ENCODE peak calls at places on chromosomes 11 and 22, in six cellular contexts. One of them, this sample, is unnamed.

GRCh38 chr11:45827123-45827522 is 20.2 kb upstream of the CRY2 start:
- DNase-seq in H9: no peak
- DNase-seq in A549: no peak
- DNase-seq in neural progenitor cell: no peak
- DNase-seq in GM23338: no peak
- DNase-seq in Karpas-422: no peak
- DNase-seq in this sample: no peak

GRCh38 chr11:38345286-38345685 is 1747.2 kb upstream of the RAG2 start:
- DNase-seq in H9: no peak
- DNase-seq in A549: no peak
- DNase-seq in neural progenitor cell: no peak
- DNase-seq in GM23338: no peak
- DNase-seq in Karpas-422: no peak
- DNase-seq in this sample: no peak

GRCh38 chr22:39432361-39432811 is 24.4 kb upstream of the MGAT3 start:
- DNase-seq in H9: peak; percentile 25
- DNase-seq in A549: no peak
- DNase-seq in neural progenitor cell: no peak
- DNase-seq in GM23338: no peak
- DNase-seq in Karpas-422: no peak
- DNase-seq in this sample: no peak

GRCh38 chr11:57566035-57566504 is 1.4 kb downstream of the UBE2L6 start:
- DNase-seq in H9: no peak
- DNase-seq in A549: no peak
- DNase-seq in neural progenitor cell: no peak
- DNase-seq in GM23338: no peak
- DNase-seq in Karpas-422: peak; percentile 74
- DNase-seq in this sample: peak; percentile 55

GRCh38 chr11:83680351-83680750 is 394.2 kb upstream of the CCDC90B start:
- DNase-seq in H9: no peak
- DNase-seq in A549: no peak
- DNase-seq in neural progenitor cell: peak; percentile 44
- DNase-seq in GM23338: no peak
- DNase-seq in Karpas-422: peak; percentile 69
- DNase-seq in this sample: no peak

GRCh38 chr11:110525883-110526282 is 96.1 kb downstream of the FDX1 start:
- DNase-seq in H9: no peak
- DNase-seq in A549: no peak
- DNase-seq in neural progenitor cell: no peak
- DNase-seq in GM23338: no peak
- DNase-seq in Karpas-422: no peak
- DNase-seq in this sample: no peak

GRCh38 chr11:34570584-34570983 is 50.3 kb upstream of the EHF start:
- DNase-seq in H9: no peak
- DNase-seq in A549: no peak
- DNase-seq in neural progenitor cell: no peak
- DNase-seq in GM23338: no peak
- DNase-seq in Karpas-422: no peak
- DNase-seq in this sample: peak; percentile 30

GRCh38 chr11:20057055-20057943 is 103.0 kb downstream of the DBX1 start:
- DNase-seq in H9: no peak
- DNase-seq in A549: no peak
- DNase-seq in neural progenitor cell: no peak
- DNase-seq in GM23338: no peak
- DNase-seq in Karpas-422: no peak
- DNase-seq in this sample: no peak

GRCh38 chr11:59510917-59511589 is at the start of gene OR4D9:
- DNase-seq in H9: no peak
- DNase-seq in A549: no peak
- DNase-seq in neural progenitor cell: no peak
- DNase-seq in GM23338: no peak
- DNase-seq in Karpas-422: no peak
- DNase-seq in this sample: peak; percentile 26

GRCh38 chr11:102530558-102530957 is at the start of gene MMP7:
- DNase-seq in H9: no peak
- DNase-seq in A549: peak; percentile 46
- DNase-seq in neural progenitor cell: no peak
- DNase-seq in GM23338: no peak
- DNase-seq in Karpas-422: no peak
- DNase-seq in this sample: no peak

GRCh38 chr11:27329867-27330632 is 33.0 kb downstream of the CCDC34 start:
- DNase-seq in H9: no peak
- DNase-seq in A549: no peak
- DNase-seq in neural progenitor cell: no peak
- DNase-seq in GM23338: no peak
- DNase-seq in Karpas-422: no peak
- DNase-seq in this sample: no peak

GRCh38 chr11:85953491-85954143 is 98.4 kb downstream of the CCDC83 start:
- DNase-seq in H9: no peak
- DNase-seq in A549: no peak
- DNase-seq in neural progenitor cell: no peak
- DNase-seq in GM23338: no peak
- DNase-seq in Karpas-422: peak; percentile 39
- DNase-seq in this sample: no peak

GRCh38 chr22:36565686-36566085 is 36.7 kb upstream of the EIF3D start:
- DNase-seq in H9: no peak
- DNase-seq in A549: no peak
- DNase-seq in neural progenitor cell: no peak
- DNase-seq in GM23338: no peak
- DNase-seq in Karpas-422: no peak
- DNase-seq in this sample: no peak

GRCh38 chr11:83656931-83657330 is 370.8 kb upstream of the CCDC90B start:
- DNase-seq in H9: no peak
- DNase-seq in A549: no peak
- DNase-seq in neural progenitor cell: no peak
- DNase-seq in GM23338: no peak
- DNase-seq in Karpas-422: no peak
- DNase-seq in this sample: no peak

GRCh38 chr22:24997023-24997422 is 44.5 kb downstream of the KIAA1671 start:
- DNase-seq in H9: no peak
- DNase-seq in A549: no peak
- DNase-seq in neural progenitor cell: no peak
- DNase-seq in GM23338: peak; percentile 44
- DNase-seq in Karpas-422: no peak
- DNase-seq in this sample: no peak

GRCh38 chr22:28402539-28402938 is 277.1 kb downstream of the TTC28 start:
- DNase-seq in H9: no peak
- DNase-seq in A549: no peak
- DNase-seq in neural progenitor cell: no peak
- DNase-seq in GM23338: no peak
- DNase-seq in Karpas-422: no peak
- DNase-seq in this sample: no peak

GRCh38 chr22:37260396-37260795 is 16.3 kb upstream of the RAC2 start:
- DNase-seq in H9: no peak
- DNase-seq in A549: no peak
- DNase-seq in neural progenitor cell: no peak
- DNase-seq in GM23338: no peak
- DNase-seq in Karpas-422: no peak
- DNase-seq in this sample: no peak

GRCh38 chr11:86624366-86624765 is 48.0 kb downstream of the ME3 start:
- DNase-seq in H9: no peak
- DNase-seq in A549: no peak
- DNase-seq in neural progenitor cell: no peak
- DNase-seq in GM23338: no peak
- DNase-seq in Karpas-422: no peak
- DNase-seq in this sample: no peak

GRCh38 chr11:90589735-90590134 is 366.9 kb upstream of the CHORDC1 start:
- DNase-seq in H9: no peak
- DNase-seq in A549: no peak
- DNase-seq in neural progenitor cell: no peak
- DNase-seq in GM23338: no peak
- DNase-seq in Karpas-422: no peak
- DNase-seq in this sample: no peak

GRCh38 chr11:2346014-2346413 is 31.1 kb upstream of the CD81 start:
- DNase-seq in H9: no peak
- DNase-seq in A549: no peak
- DNase-seq in neural progenitor cell: no peak
- DNase-seq in GM23338: no peak
- DNase-seq in Karpas-422: no peak
- DNase-seq in this sample: no peak

GRCh38 chr11:122363306-122363705 is 247.3 kb upstream of the BLID start:
- DNase-seq in H9: no peak
- DNase-seq in A549: no peak
- DNase-seq in neural progenitor cell: no peak
- DNase-seq in GM23338: no peak
- DNase-seq in Karpas-422: no peak
- DNase-seq in this sample: no peak

GRCh38 chr22:42905702-42906183 is 48.7 kb upstream of the ARFGAP3 start:
- DNase-seq in H9: no peak
- DNase-seq in A549: no peak
- DNase-seq in neural progenitor cell: no peak
- DNase-seq in GM23338: no peak
- DNase-seq in Karpas-422: no peak
- DNase-seq in this sample: no peak

GRCh38 chr11:97574976-97575665 is 1185.3 kb downstream of the JRKL start:
- DNase-seq in H9: no peak
- DNase-seq in A549: no peak
- DNase-seq in neural progenitor cell: no peak
- DNase-seq in GM23338: no peak
- DNase-seq in Karpas-422: no peak
- DNase-seq in this sample: no peak

GRCh38 chr11:128711136-128711535 is 17.3 kb downstream of the FLI1 start:
- DNase-seq in H9: no peak
- DNase-seq in A549: no peak
- DNase-seq in neural progenitor cell: no peak
- DNase-seq in GM23338: no peak
- DNase-seq in Karpas-422: no peak
- DNase-seq in this sample: no peak

GRCh38 chr22:21034989-21035388 is 2.6 kb upstream of the SLC7A4 start:
- DNase-seq in H9: no peak
- DNase-seq in A549: no peak
- DNase-seq in neural progenitor cell: no peak
- DNase-seq in GM23338: no peak
- DNase-seq in Karpas-422: no peak
- DNase-seq in this sample: no peak

GRCh38 chr11:79152511-79152910 is 288.3 kb downstream of the TENM4 start:
- DNase-seq in H9: no peak
- DNase-seq in A549: no peak
- DNase-seq in neural progenitor cell: no peak
- DNase-seq in GM23338: no peak
- DNase-seq in Karpas-422: no peak
- DNase-seq in this sample: no peak

GRCh38 chr11:13262096-13262495 is 15.5 kb upstream of the BMAL1 start:
- DNase-seq in H9: no peak
- DNase-seq in A549: no peak
- DNase-seq in neural progenitor cell: no peak
- DNase-seq in GM23338: no peak
- DNase-seq in Karpas-422: no peak
- DNase-seq in this sample: no peak

GRCh38 chr11:9719949-9720646 is 56.2 kb downstream of the SWAP70 start:
- DNase-seq in H9: no peak
- DNase-seq in A549: no peak
- DNase-seq in neural progenitor cell: no peak
- DNase-seq in GM23338: no peak
- DNase-seq in Karpas-422: peak; percentile 78
- DNase-seq in this sample: no peak

GRCh38 chr11:66976048-66976467 is 954 bp downstream of the C11orf86 start:
- DNase-seq in H9: peak; percentile 86
- DNase-seq in A549: no peak
- DNase-seq in neural progenitor cell: peak; percentile 76
- DNase-seq in GM23338: peak; percentile 83
- DNase-seq in Karpas-422: peak; percentile 68
- DNase-seq in this sample: peak; percentile 60
- H3K4me2 ChIP-seq in H9: no peak overlapping the region
- H3K4me2 ChIP-seq in A549: peak overlapping the region; percentile 78
- H3K4me2 ChIP-seq in neural progenitor cell: no peak overlapping the region
- H3K4me2 ChIP-seq in GM23338: no peak overlapping the region
- H3K4me2 ChIP-seq in Karpas-422: no peak overlapping the region
- H3K4me2 ChIP-seq in this sample: no peak overlapping the region

GRCh38 chr22:31853736-31854500 is 90.4 kb upstream of the YWHAH start:
- DNase-seq in H9: no peak
- DNase-seq in A549: no peak
- DNase-seq in neural progenitor cell: no peak
- DNase-seq in GM23338: no peak
- DNase-seq in Karpas-422: no peak
- DNase-seq in this sample: no peak
- H3K27ac ChIP-seq in H9: no peak overlapping the region
- H3K27ac ChIP-seq in A549: no peak overlapping the region
- H3K27ac ChIP-seq in neural progenitor cell: no peak overlapping the region
- H3K27ac ChIP-seq in GM23338: no peak overlapping the region
- H3K27ac ChIP-seq in Karpas-422: no peak overlapping the region
- H3K27ac ChIP-seq in this sample: no peak overlapping the region

GRCh38 chr11:11171285-11171684 is 181.8 kb downstream of the CSNK2A3 start:
- DNase-seq in H9: no peak
- DNase-seq in A549: no peak
- DNase-seq in neural progenitor cell: no peak
- DNase-seq in GM23338: no peak
- DNase-seq in Karpas-422: no peak
- DNase-seq in this sample: no peak

GRCh38 chr11:11170352-11171084 is 182.5 kb downstream of the CSNK2A3 start:
- DNase-seq in H9: no peak
- DNase-seq in A549: no peak
- DNase-seq in neural progenitor cell: no peak
- DNase-seq in GM23338: no peak
- DNase-seq in Karpas-422: no peak
- DNase-seq in this sample: no peak

GRCh38 chr11:11167806-11168205 is 185.2 kb downstream of the CSNK2A3 start:
- DNase-seq in H9: no peak
- DNase-seq in A549: no peak
- DNase-seq in neural progenitor cell: no peak
- DNase-seq in GM23338: no peak
- DNase-seq in Karpas-422: no peak
- DNase-seq in this sample: no peak

GRCh38 chr11:11171854-11172253 is 181.2 kb downstream of the CSNK2A3 start:
- DNase-seq in H9: no peak
- DNase-seq in A549: no peak
- DNase-seq in neural progenitor cell: no peak
- DNase-seq in GM23338: no peak
- DNase-seq in Karpas-422: peak; percentile 63
- DNase-seq in this sample: peak; percentile 71

DNA sequence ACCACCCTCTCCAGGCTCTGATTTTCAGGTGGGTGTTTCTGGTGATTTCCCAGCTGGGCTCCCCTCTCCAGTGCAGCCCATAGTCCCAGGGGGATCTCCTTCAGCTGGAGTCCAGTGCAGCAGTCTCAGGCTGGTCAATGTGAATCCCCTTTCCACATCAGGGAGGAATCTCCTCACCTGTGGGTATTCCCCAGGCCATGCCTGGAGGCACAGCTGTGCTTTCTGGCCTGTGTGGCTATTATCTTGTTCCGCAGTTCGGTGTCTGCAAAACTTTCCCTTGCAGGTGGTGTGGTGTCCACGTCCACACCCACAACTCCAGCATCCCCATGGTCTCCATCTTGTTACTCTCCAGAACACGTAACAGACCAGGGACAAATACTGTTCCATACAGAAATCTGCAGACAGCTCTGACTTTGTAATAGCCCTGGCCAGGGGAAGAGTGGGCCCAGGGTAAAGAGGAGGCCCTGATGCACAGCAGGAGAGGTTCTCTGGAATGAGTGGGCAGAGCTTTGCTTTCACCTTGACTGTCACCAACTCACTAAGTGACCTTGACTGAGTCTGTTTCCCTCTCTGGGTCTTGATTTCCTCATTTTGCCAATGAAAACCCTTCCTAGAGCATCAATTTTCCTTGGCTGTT is 183.2 kb downstream of the CSNK2A3 start:
- DNase-seq in H9: no peak
- DNase-seq in A549: no peak
- DNase-seq in neural progenitor cell: no peak
- DNase-seq in GM23338: no peak
- DNase-seq in Karpas-422: no peak
- DNase-seq in this sample: no peak
- H3K4me2 ChIP-seq in H9: no peak overlapping the region
- H3K4me2 ChIP-seq in A549: no peak overlapping the region
- H3K4me2 ChIP-seq in neural progenitor cell: no peak overlapping the region
- H3K4me2 ChIP-seq in GM23338: no peak overlapping the region
- H3K4me2 ChIP-seq in Karpas-422: no peak overlapping the region
- H3K4me2 ChIP-seq in this sample: no peak overlapping the region

GRCh38 chr11:111788051-111788450 is 21.9 kb upstream of the PPP2R1B start:
- DNase-seq in H9: no peak
- DNase-seq in A549: no peak
- DNase-seq in neural progenitor cell: no peak
- DNase-seq in GM23338: no peak
- DNase-seq in Karpas-422: no peak
- DNase-seq in this sample: no peak
- H3K27ac ChIP-seq in H9: no peak overlapping the region
- H3K27ac ChIP-seq in A549: no peak overlapping the region
- H3K27ac ChIP-seq in neural progenitor cell: no peak overlapping the region
- H3K27ac ChIP-seq in GM23338: no peak overlapping the region
- H3K27ac ChIP-seq in Karpas-422: no peak overlapping the region
- H3K27ac ChIP-seq in this sample: no peak overlapping the region